ENCODE peak calls at places on chromosomes 3 and 15, in nine cellular contexts. O is AG08395, U is cardiac fibroblast, M is thoracic aorta, S is ELR, T is IMR-90, A is left cardiac atrium, J is A549, Y is mesenchymal stem cell. X is an unnamed sample.

GRCh38 chr3:104547040-104547439 is 819.7 kb upstream of the ALCAM start:
- DNase-seq in O (no peak), U (no peak), M (no peak), S (no peak), T (no peak), A (no peak), J (no peak), Y (no peak), X (no peak)

GRCh38 chr15:35362195-35362829 is 183.7 kb downstream of the DPH6 start:
- DNase-seq in O (peak; percentile 65), U (peak; percentile 61), M (no peak), S (no peak), T (peak; percentile 62), A (no peak), J (no peak), Y (peak; percentile 78), X (no peak)

GRCh38 chr3:122868322-122868721 is 73.5 kb downstream of the SLC49A4 start:
- DNase-seq in O (no peak), U (no peak), M (no peak), S (no peak), T (no peak), A (no peak), J (no peak), Y (no peak), X (no peak)

GRCh38 chr3:60746690-60747416 is 504.4 kb downstream of the FHIT start:
- DNase-seq in O (no peak), U (peak; percentile 36), M (no peak), S (no peak), T (peak; percentile 16), A (no peak), J (no peak), Y (peak; percentile 7), X (no peak)

GRCh38 chr3:126022741-126023359 is 53.9 kb downstream of the ROPN1B start:
- DNase-seq in O (no peak), U (no peak), M (no peak), S (no peak), T (no peak), A (no peak), J (no peak), Y (no peak), X (no peak)

GRCh38 chr3:156005698-156006097 is 114.7 kb upstream of the KCNAB1 start:
- DNase-seq in O (no peak), U (no peak), M (no peak), S (no peak), T (no peak), A (no peak), J (no peak), Y (no peak), X (no peak)

GRCh38 chr15:76289582-76289981 is 21.7 kb downstream of the ETFA start:
- DNase-seq in O (no peak), U (no peak), M (no peak), S (no peak), T (no peak), A (no peak), J (no peak), Y (no peak), X (no peak)

GRCh38 chr15:78212546-78213424 is 21.6 kb downstream of the ACSBG1 start:
- DNase-seq in O (peak; percentile 92), U (peak; percentile 69), M (no peak), S (peak; percentile 85), T (peak; percentile 64), A (peak; percentile 81), J (peak; percentile 89), Y (peak; percentile 92), X (no peak)

GRCh38 chr15:70831094-70831911 is 22.7 kb downstream of the LARP6 start:
- DNase-seq in O (no peak), U (no peak), M (no peak), S (no peak), T (no peak), A (no peak), J (no peak), Y (no peak), X (no peak)

GRCh38 chr15:63323798-63324651 is 46.6 kb downstream of the APH1B start:
- DNase-seq in O (no peak), U (no peak), M (no peak), S (no peak), T (no peak), A (no peak), J (no peak), Y (no peak), X (no peak)

GRCh38 chr3:129384594-129385323 is 43.7 kb downstream of the EFCAB12 start:
- DNase-seq in O (no peak), U (no peak), M (no peak), S (no peak), T (no peak), A (no peak), J (no peak), Y (no peak), X (no peak)

GRCh38 chr15:95284933-95285401 is 1045.5 kb upstream of the NR2F2 start:
- DNase-seq in O (peak; percentile 66), U (peak; percentile 69), M (no peak), S (no peak), T (peak; percentile 70), A (no peak), J (no peak), Y (peak; percentile 76), X (no peak)

GRCh38 chr15:34436956-34437442 is 609 bp downstream of the GOLGA8A start:
- DNase-seq in O (peak; percentile 17), U (peak; percentile 27), M (no peak), S (peak; percentile 44), T (peak; percentile 4), A (peak; percentile 39), J (no peak), Y (peak; percentile 34), X (no peak)

GRCh38 chr3:98359993-98360675 is 6.5 kb downstream of the OR5K4 start:
- DNase-seq in O (no peak), U (peak; percentile 9), M (no peak), S (peak; percentile 28), T (no peak), A (no peak), J (no peak), Y (peak; percentile 10), X (peak; percentile 59)

GRCh38 chr3:186772281-186772885 is 11.0 kb upstream of the EIF4A2 start:
- DNase-seq in O (no peak), U (no peak), M (no peak), S (no peak), T (no peak), A (no peak), J (no peak), Y (no peak), X (no peak)

GRCh38 chr3:64863811-64864210 is 176.0 kb upstream of the ADAMTS9 start:
- DNase-seq in O (no peak), U (no peak), M (no peak), S (no peak), T (no peak), A (no peak), J (no peak), Y (no peak), X (no peak)